ENCODE peak calls at places on chromosomes 2 and 18, in eight cellular contexts. J, X, O, L, V, T, B and G are unnamed samples.

GRCh38 chr2:226994775-226995174 is 158.9 kb downstream of the RHBDD1 start:
- DNase-seq in J (no peak), X (no peak), O (no peak), L (no peak), V (no peak), T (no peak), B (no peak), G (no peak)

GRCh38 chr2:144334551-144334950 is 185.4 kb downstream of the ZEB2 start:
- DNase-seq in J (no peak), X (no peak), O (no peak), L (no peak), V (no peak), T (no peak), B (no peak), G (no peak)

GRCh38 chr18:3526421-3527354 is 76.7 kb downstream of the TGIF1 start:
- DNase-seq in J (no peak), X (no peak), O (peak), L (no peak), V (no peak), T (no peak), B (no peak), G (no peak)

GRCh38 chr2:78011251-78011650 is 489.1 kb upstream of the LRRTM4 start:
- DNase-seq in J (no peak), X (no peak), O (no peak), L (no peak), V (no peak), T (no peak), B (no peak), G (no peak)

GRCh38 chr18:45268583-45268982 is 346.7 kb upstream of the SLC14A2 start:
- DNase-seq in J (no peak), X (no peak), O (no peak), L (no peak), V (no peak), T (no peak), B (no peak), G (no peak)

GRCh38 chr2:237596518-237596855 is 6.0 kb upstream of the RAB17 start:
- DNase-seq in J (no peak), X (no peak), O (no peak), L (no peak), V (no peak), T (no peak), B (no peak), G (no peak)

GRCh38 chr2:168801961-168802824 is at the start of gene NOSTRIN:
- DNase-seq in J (no peak), X (no peak), O (peak), L (peak), V (no peak), T (no peak), B (no peak), G (no peak)

GRCh38 chr2:237604960-237605359 is 14.4 kb upstream of the RAB17 start:
- DNase-seq in J (no peak), X (no peak), O (peak), L (no peak), V (no peak), T (no peak), B (no peak), G (no peak)

GRCh38 chr2:215660687-215661086 is 224.8 kb upstream of the FN1 start:
- DNase-seq in J (no peak), X (no peak), O (no peak), L (no peak), V (no peak), T (no peak), B (peak), G (no peak)

GRCh38 chr2:96762529-96763253 is 2.0 kb downstream of the CNNM4 start:
- DNase-seq in J (no peak), X (no peak), O (peak), L (no peak), V (no peak), T (no peak), B (no peak), G (no peak)

GRCh38 chr2:138502253-138503086 is 900 bp downstream of the SPOPL start:
- DNase-seq in J (no peak), X (no peak), O (peak), L (no peak), V (peak), T (no peak), B (no peak), G (no peak)

GRCh38 chr2:106065268-106065982 is 128.7 kb downstream of the UXS1 start:
- DNase-seq in J (peak), X (no peak), O (peak), L (no peak), V (no peak), T (no peak), B (peak), G (no peak)

GRCh38 chr2:30990736-30991135 is 147.5 kb downstream of the GALNT14 start:
- DNase-seq in J (no peak), X (no peak), O (no peak), L (no peak), V (no peak), T (no peak), B (no peak), G (no peak)

GRCh38 chr18:11310476-11311086 is 161.2 kb upstream of the PIEZO2 start:
- DNase-seq in J (no peak), X (no peak), O (peak), L (peak), V (peak), T (no peak), B (peak), G (no peak)

GRCh38 chr2:205716126-205716525 is 33.8 kb downstream of the NRP2 start:
- DNase-seq in J (no peak), X (no peak), O (no peak), L (no peak), V (no peak), T (no peak), B (no peak), G (no peak)

GRCh38 chr2:84435331-84436081 is 23.6 kb downstream of the SUCLG1 start:
- DNase-seq in J (no peak), X (no peak), O (peak), L (peak), V (no peak), T (no peak), B (no peak), G (no peak)

GRCh38 chr2:73292316-73292905 is 937 bp downstream of the EGR4 start:
- DNase-seq in J (no peak), X (no peak), O (no peak), L (no peak), V (no peak), T (no peak), B (no peak), G (no peak)

GRCh38 chr2:186675380-186675779 is 18.5 kb upstream of the FAM171B start:
- DNase-seq in J (no peak), X (no peak), O (peak), L (no peak), V (no peak), T (no peak), B (no peak), G (no peak)

GRCh38 chr2:178070824-178071223 is 1.8 kb downstream of the PDE11A start:
- DNase-seq in J (no peak), X (no peak), O (peak), L (no peak), V (no peak), T (no peak), B (no peak), G (no peak)

GRCh38 chr2:231914077-231914690 is 12.0 kb downstream of the NPPC start:
- DNase-seq in J (no peak), X (no peak), O (no peak), L (no peak), V (no peak), T (no peak), B (peak), G (no peak)

GRCh38 chr2:9771101-9771449 is 72.2 kb upstream of the TAF1B start:
- DNase-seq in J (no peak), X (no peak), O (no peak), L (no peak), V (no peak), T (no peak), B (no peak), G (no peak)

GRCh38 chr18:44637210-44638051 is 43.3 kb upstream of the SETBP1 start:
- DNase-seq in J (no peak), X (no peak), O (no peak), L (no peak), V (no peak), T (no peak), B (no peak), G (no peak)

GRCh38 chr18:50286391-50287027 is 983 bp downstream of the CXXC1 start:
- DNase-seq in J (no peak), X (no peak), O (peak), L (no peak), V (no peak), T (no peak), B (peak), G (no peak)

GRCh38 chr18:77063256-77063655 is 69.3 kb downstream of the MBP start:
- DNase-seq in J (peak), X (peak), O (peak), L (no peak), V (peak), T (no peak), B (no peak), G (no peak)

GRCh38 chr2:180017764-180018163 is 10.7 kb upstream of the CWC22 start:
- DNase-seq in J (no peak), X (no peak), O (peak), L (no peak), V (no peak), T (no peak), B (peak), G (no peak)

GRCh38 chr2:30225131-30225762 is 6.1 kb upstream of the LBH start:
- DNase-seq in J (peak), X (peak), O (peak), L (peak), V (no peak), T (no peak), B (no peak), G (no peak)

GRCh38 chr18:24491882-24492281 is 31.4 kb downstream of the HRH4 start:
- DNase-seq in J (peak), X (no peak), O (no peak), L (no peak), V (no peak), T (no peak), B (no peak), G (no peak)

GRCh38 chr2:48551548-48551947 is 21.6 kb downstream of the STON1 start:
- DNase-seq in J (no peak), X (no peak), O (no peak), L (no peak), V (no peak), T (no peak), B (no peak), G (no peak)

GRCh38 chr2:223055836-223056235 is 3.8 kb downstream of the KCNE4 start:
- DNase-seq in J (no peak), X (no peak), O (peak), L (peak), V (no peak), T (no peak), B (no peak), G (no peak)

GRCh38 chr2:129087133-129087813 is 768.6 kb upstream of the HS6ST1 start:
- DNase-seq in J (no peak), X (no peak), O (peak), L (peak), V (peak), T (no peak), B (no peak), G (no peak)

GRCh38 chr18:22109535-22109934 is 59.9 kb upstream of the GATA6 start:
- DNase-seq in J (no peak), X (no peak), O (no peak), L (no peak), V (peak), T (no peak), B (no peak), G (no peak)

GRCh38 chr2:167187910-167188595 is 299.8 kb downstream of the XIRP2 start:
- DNase-seq in J (no peak), X (no peak), O (no peak), L (no peak), V (no peak), T (no peak), B (no peak), G (no peak)

GRCh38 chr2:230797515-230798495 is 66.9 kb upstream of the ITM2C start:
- DNase-seq in J (no peak), X (no peak), O (peak), L (peak), V (peak), T (no peak), B (no peak), G (no peak)

GRCh38 chr2:80378-80777 is 34.1 kb upstream of the FAM110C start:
- DNase-seq in J (no peak), X (no peak), O (no peak), L (no peak), V (no peak), T (no peak), B (no peak), G (no peak)